ENCODE peak calls at places on chromosomes 4 and X, in eight cellular contexts. A, C, I, E, Y, D, U and W are unnamed samples.
A peak's percentile ranks its signal among the peaks of the same experiment; 100 is the strongest.

GRCh38 chrX:12946406-12946805 is 28.5 kb upstream of the TMSB4X start:
- DNase-seq in A (no peak), C (no peak), I (no peak), E (no peak), Y (no peak), D (no peak), U (no peak), W (no peak)

GRCh38 chr4:57043304-57044251 is 64.9 kb downstream of the POLR2B start:
- DNase-seq in A (no peak), C (peak; percentile 23), I (no peak), E (no peak), Y (no peak), D (no peak), U (no peak), W (no peak)

GRCh38 chrX:9786839-9787635 is 808 bp downstream of the SHROOM2 start:
- DNase-seq in A (no peak), C (peak; percentile 35), I (no peak), E (no peak), Y (no peak), D (no peak), U (no peak), W (no peak)

GRCh38 chrX:116232833-116233232 is 62.3 kb downstream of the AGTR2 start:
- DNase-seq in A (no peak), C (no peak), I (no peak), E (no peak), Y (no peak), D (no peak), U (no peak), W (no peak)

GRCh38 chr4:44522761-44523445 is 74.3 kb upstream of the KCTD8 start:
- DNase-seq in A (no peak), C (no peak), I (no peak), E (no peak), Y (no peak), D (no peak), U (no peak), W (no peak)

GRCh38 chrX:960821-961220 is 251.6 kb downstream of the CRLF2 start:
- DNase-seq in A (no peak), C (no peak), I (no peak), E (no peak), Y (no peak), D (no peak), U (no peak), W (no peak)

GRCh38 chr4:147648656-147649055 is 31.5 kb downstream of the TMEM184C start:
- DNase-seq in A (no peak), C (no peak), I (no peak), E (no peak), Y (no peak), D (no peak), U (no peak), W (no peak)

GRCh38 chrX:110180176-110180927 is 137.5 kb downstream of the AMMECR1 start:
- DNase-seq in A (no peak), C (no peak), I (no peak), E (no peak), Y (no peak), D (no peak), U (no peak), W (no peak)

GRCh38 chrX:12446342-12447075 is 308.2 kb downstream of the FRMPD4 start:
- DNase-seq in A (no peak), C (no peak), I (no peak), E (no peak), Y (no peak), D (no peak), U (no peak), W (no peak)

GRCh38 chr4:7817877-7818675 is 121.6 kb downstream of the AFAP1 start:
- DNase-seq in A (no peak), C (peak; percentile 53), I (no peak), E (no peak), Y (no peak), D (no peak), U (no peak), W (no peak)

GRCh38 chrX:8191022-8191421 is 20.0 kb upstream of the VCX2 start:
- DNase-seq in A (peak; percentile 67), C (no peak), I (no peak), E (no peak), Y (no peak), D (no peak), U (no peak), W (no peak)

GRCh38 chrX:73068467-73069364 is 10.6 kb downstream of the PABPC1L2A start:
- DNase-seq in A (no peak), C (no peak), I (no peak), E (no peak), Y (no peak), D (no peak), U (no peak), W (no peak)

GRCh38 chr4:122706511-122706910 is 26.0 kb upstream of the BBS12 start:
- DNase-seq in A (no peak), C (no peak), I (no peak), E (no peak), Y (no peak), D (no peak), U (no peak), W (no peak)

GRCh38 chr4:81040175-81040659 is 9.7 kb downstream of the BMP3 start:
- DNase-seq in A (no peak), C (no peak), I (no peak), E (no peak), Y (peak; percentile 41), D (no peak), U (no peak), W (no peak)

GRCh38 chr4:151093203-151093602 is 6.2 kb upstream of the RPS3A start:
- DNase-seq in A (no peak), C (no peak), I (no peak), E (no peak), Y (no peak), D (no peak), U (no peak), W (no peak)

GRCh38 chrX:24542756-24543155 is 77.7 kb downstream of the PDK3 start:
- DNase-seq in A (no peak), C (no peak), I (no peak), E (no peak), Y (no peak), D (no peak), U (no peak), W (no peak)

GRCh38 chrX:129577877-129578276 is 37.8 kb downstream of the OCRL start:
- DNase-seq in A (no peak), C (no peak), I (no peak), E (no peak), Y (no peak), D (no peak), U (no peak), W (no peak)

GRCh38 chr4:10587697-10588096 is 96.9 kb downstream of the CLNK start:
- DNase-seq in A (peak; percentile 12), C (no peak), I (peak; percentile 59), E (peak; percentile 93), Y (no peak), D (no peak), U (no peak), W (no peak)

GRCh38 chrX:81202413-81202794 is 502 bp downstream of the SH3BGRL start:
- DNase-seq in A (peak; percentile 9), C (no peak), I (no peak), E (peak; percentile 7), Y (peak; percentile 2), D (no peak), U (no peak), W (no peak)

GRCh38 chrX:81206471-81206870 is 4.6 kb downstream of the SH3BGRL start:
- DNase-seq in A (no peak), C (no peak), I (no peak), E (no peak), Y (no peak), D (no peak), U (no peak), W (no peak)

GRCh38 chrX:81202989-81203388 is 1.1 kb downstream of the SH3BGRL start:
- DNase-seq in A (no peak), C (no peak), I (no peak), E (no peak), Y (no peak), D (no peak), U (no peak), W (no peak)

GRCh38 chrX:81201692-81202412 is at the start of the genes HMGN5 and SH3BGRL:
- DNase-seq in A (peak; percentile 82), C (peak; percentile 90), I (peak; percentile 75), E (peak; percentile 85), Y (peak; percentile 76), D (peak; percentile 8), U (peak; percentile 85), W (peak; percentile 43)
- H3K9me3 ChIP-seq in A (no peaks in the 10 kb centered on the region), C (no peaks in the 10 kb centered on the region), I (no peaks in the 10 kb centered on the region), E (no peaks in the 10 kb centered on the region), Y (no peaks in the 10 kb centered on the region), D (no peaks in the 10 kb centered on the region), U (no peaks in the 10 kb centered on the region), W (no peaks in the 10 kb centered on the region)

GRCh38 chr4:152462715-152463114 is 73.2 kb downstream of the FBXW7 start:
- DNase-seq in A (no peak), C (no peak), I (no peak), E (no peak), Y (no peak), D (no peak), U (no peak), W (no peak)

GRCh38 chr4:152464030-152464823 is 71.7 kb downstream of the FBXW7 start:
- DNase-seq in A (no peak), C (no peak), I (no peak), E (peak; percentile 19), Y (no peak), D (no peak), U (no peak), W (no peak)

GRCh38 chr4:152463562-152463961 is 72.3 kb downstream of the FBXW7 start:
- DNase-seq in A (no peak), C (no peak), I (no peak), E (no peak), Y (no peak), D (no peak), U (no peak), W (no peak)

GRCh38 chr4:152460488-152460887 is 75.4 kb downstream of the FBXW7 start:
- DNase-seq in A (no peak), C (no peak), I (no peak), E (no peak), Y (no peak), D (no peak), U (no peak), W (no peak)

GRCh38 chr4:152462047-152462446 is 73.8 kb downstream of the FBXW7 start:
- DNase-seq in A (no peak), C (no peak), I (no peak), E (peak; percentile 32), Y (no peak), D (no peak), U (no peak), W (no peak)
- H3K9me3 ChIP-seq in A (no peaks in the 10 kb centered on the region), C (no peaks in the 10 kb centered on the region), I (no peaks in the 10 kb centered on the region), E (no peaks in the 10 kb centered on the region), Y (no peaks in the 10 kb centered on the region), D (no peaks in the 10 kb centered on the region), U (no peaks in the 10 kb centered on the region), W (no peaks in the 10 kb centered on the region)

GRCh38 chr4:139436122-139436521 is 17.8 kb upstream of the RAB33B start:
- DNase-seq in A (no peak), C (no peak), I (no peak), E (no peak), Y (no peak), D (no peak), U (no peak), W (no peak)
- H3K9me3 ChIP-seq in A (peaks cover 9% of the 10 kb centered on the region), C (no peaks in the 10 kb centered on the region), I (peaks cover 4% of the 10 kb centered on the region), E (peaks cover 12% of the 10 kb centered on the region), Y (peaks cover 10% of the 10 kb centered on the region), D (no peaks in the 10 kb centered on the region), U (peaks cover 59% of the 10 kb centered on the region), W (no peaks in the 10 kb centered on the region)

DNA sequence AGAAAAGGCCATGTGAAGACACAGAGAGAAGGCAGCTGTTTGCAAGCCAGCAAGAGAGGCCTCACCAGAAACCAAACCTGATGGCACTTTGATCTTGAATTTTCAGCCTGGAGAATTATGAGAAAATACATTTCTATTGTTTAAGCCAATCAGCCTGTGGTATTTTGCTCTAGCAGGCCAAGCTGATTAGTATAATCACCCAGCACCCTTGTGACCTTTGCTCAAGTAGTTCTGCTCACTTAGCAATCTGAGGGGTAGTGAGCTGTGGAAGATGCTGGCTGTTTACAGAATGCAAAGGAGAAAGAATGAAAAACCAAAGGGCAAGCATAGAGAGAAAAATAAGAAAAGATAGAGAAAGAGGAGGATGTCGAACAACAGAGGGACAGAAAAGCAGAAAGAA is 396.4 kb upstream of the BOD1L1 start:
- DNase-seq in A (no peak), C (no peak), I (no peak), E (no peak), Y (no peak), D (no peak), U (no peak), W (no peak)
- H3K9me3 ChIP-seq in A (no peaks in the 10 kb centered on the region), C (no peaks in the 10 kb centered on the region), I (no peaks in the 10 kb centered on the region), E (no peaks in the 10 kb centered on the region), Y (no peaks in the 10 kb centered on the region), D (no peaks in the 10 kb centered on the region), U (no peaks in the 10 kb centered on the region), W (no peaks in the 10 kb centered on the region)